ENCODE peak calls at places on chromosomes 13 and 19, in four cellular contexts. P, D, A and B are unnamed samples.

GRCh38 chr13:20938302-20938701 is 35.8 kb upstream of the XPO4 start:
- DNase-seq in P (no peak), A (no peak), D (peak), B (peak)

GRCh38 chr13:23618341-23618740 is 48.1 kb downstream of the TNFRSF19 start:
- DNase-seq in P (peak), A (no peak), D (peak), B (no peak)

GRCh38 chr19:52590728-52591127 is 20.6 kb downstream of the ZNF701 start:
- DNase-seq in P (no peak), D (peak), A (no peak), B (no peak)

GRCh38 chr19:13241321-13242104 is 91.3 kb downstream of the IER2 start:
- DNase-seq in P (no peak), D (no peak), A (no peak), B (peak)

GRCh38 chr19:31699421-31699820 is 350.2 kb upstream of the TSHZ3 start:
- DNase-seq in D (no peak), P (no peak), A (no peak), B (no peak)

GRCh38 chr13:77425705-77426104 is 98.8 kb upstream of the MYCBP2 start:
- DNase-seq in P (no peak), D (peak), A (no peak), B (no peak)

GRCh38 chr13:74250738-74251190 is 116.6 kb upstream of the KLF12 start:
- DNase-seq in A (no peak), D (no peak), P (peak), B (no peak)

GRCh38 chr13:108272333-108272732 is 2.8 kb downstream of the TNFSF13B start:
- DNase-seq in D (no peak), P (peak), A (no peak), B (no peak)

GRCh38 chr13:96089749-96090239 is at the start of gene HS6ST3:
- DNase-seq in P (no peak), A (peak), D (peak), B (peak)

DNA sequence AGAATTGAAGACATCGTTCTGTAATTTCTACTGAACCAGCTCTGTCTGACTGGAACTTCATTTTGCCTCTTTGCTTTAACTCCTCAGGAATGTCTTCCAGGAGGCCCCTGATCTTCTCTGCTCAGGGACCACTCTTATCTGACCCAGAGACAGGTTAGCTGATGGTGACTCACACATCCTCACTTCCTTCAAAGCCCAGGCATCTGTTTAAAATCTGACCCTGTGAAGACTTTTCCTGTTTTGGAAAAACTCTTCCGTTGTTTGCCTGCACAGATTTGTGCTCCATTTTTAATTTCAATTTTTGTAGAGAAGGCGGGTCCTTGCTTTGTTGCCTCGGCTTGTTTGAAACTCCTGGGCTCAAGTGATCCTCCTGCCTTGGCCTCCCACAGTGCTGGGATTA is 1.6 kb downstream of the ARL11 start:
- DNase-seq in P (peak), D (peak), A (no peak), B (no peak)
- H2BK15ac ChIP-seq in P (no peak), D (no peak), A (no peak), B (no peak)

DNA sequence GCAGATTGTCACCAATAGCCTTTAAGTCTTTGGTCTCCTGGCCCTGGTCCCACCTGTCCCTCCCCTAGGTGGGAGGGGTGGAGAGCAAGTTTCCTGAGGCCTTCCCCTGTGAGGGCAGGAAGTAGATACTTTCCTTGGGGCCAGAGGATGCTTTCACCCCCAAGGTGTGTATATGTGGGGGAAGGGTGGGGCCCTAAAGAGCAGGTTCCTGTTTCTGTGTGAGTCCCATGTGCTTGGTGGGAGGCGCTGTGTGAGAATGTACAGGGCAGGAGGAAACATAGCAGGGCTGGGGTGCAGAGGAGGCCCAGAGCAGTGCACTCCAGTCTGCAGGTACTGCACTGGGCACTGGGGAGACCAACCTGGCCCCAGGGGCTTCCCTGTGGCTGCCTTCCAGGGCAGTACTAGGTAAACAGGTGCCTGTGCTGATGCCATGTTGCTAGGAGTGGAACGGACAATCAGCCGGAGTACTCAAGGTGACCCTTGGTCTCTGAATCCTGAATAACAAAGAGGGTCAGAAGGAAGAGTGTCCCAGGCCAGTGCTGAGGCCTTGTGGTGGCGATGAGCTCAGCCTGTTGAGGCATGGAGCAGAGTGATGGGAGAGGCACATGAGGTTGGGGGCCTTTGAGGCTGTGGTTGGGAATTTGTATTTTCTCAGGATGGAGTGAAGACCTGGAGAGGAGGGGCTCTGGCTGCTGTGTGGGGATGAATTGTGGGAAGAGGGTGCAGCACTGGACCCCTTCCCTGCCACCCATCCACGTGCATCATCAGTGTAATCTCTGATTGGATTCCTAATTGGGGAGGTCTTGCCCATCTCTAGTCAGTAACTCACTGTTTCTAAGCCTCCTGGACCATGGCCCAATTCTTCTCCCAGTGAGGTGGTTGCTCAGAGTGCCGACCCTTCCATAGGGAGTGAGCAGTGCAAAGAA is 5.1 kb downstream of the EGLN2 start:
- DNase-seq in A (no peak), P (no peak), D (peak), B (peak)
- H3K9ac ChIP-seq in A (no peak), P (no peak), D (no peak), B (no peak)

GRCh38 chr13:99749627-99750026 is 221.9 kb downstream of the ZIC5 start:
- DNase-seq in D (peak), P (no peak), A (no peak), B (no peak)
- H3K56ac ChIP-seq in D (no peak), P (no peak), A (no peak), B (no peak)

GRCh38 chr13:27954406-27954851 is 14.7 kb downstream of the CDX2 start:
- DNase-seq in P (no peak), A (no peak), D (peak), B (peak)

GRCh38 chr13:27956576-27957300 is 12.4 kb downstream of the CDX2 start:
- DNase-seq in P (no peak), D (no peak), A (no peak), B (no peak)

GRCh38 chr13:27955192-27955591 is 13.9 kb downstream of the CDX2 start:
- DNase-seq in P (no peak), A (no peak), D (no peak), B (no peak)

GRCh38 chr13:27952931-27953670 is 16.0 kb downstream of the CDX2 start:
- DNase-seq in P (no peak), A (no peak), D (no peak), B (no peak)

DNA sequence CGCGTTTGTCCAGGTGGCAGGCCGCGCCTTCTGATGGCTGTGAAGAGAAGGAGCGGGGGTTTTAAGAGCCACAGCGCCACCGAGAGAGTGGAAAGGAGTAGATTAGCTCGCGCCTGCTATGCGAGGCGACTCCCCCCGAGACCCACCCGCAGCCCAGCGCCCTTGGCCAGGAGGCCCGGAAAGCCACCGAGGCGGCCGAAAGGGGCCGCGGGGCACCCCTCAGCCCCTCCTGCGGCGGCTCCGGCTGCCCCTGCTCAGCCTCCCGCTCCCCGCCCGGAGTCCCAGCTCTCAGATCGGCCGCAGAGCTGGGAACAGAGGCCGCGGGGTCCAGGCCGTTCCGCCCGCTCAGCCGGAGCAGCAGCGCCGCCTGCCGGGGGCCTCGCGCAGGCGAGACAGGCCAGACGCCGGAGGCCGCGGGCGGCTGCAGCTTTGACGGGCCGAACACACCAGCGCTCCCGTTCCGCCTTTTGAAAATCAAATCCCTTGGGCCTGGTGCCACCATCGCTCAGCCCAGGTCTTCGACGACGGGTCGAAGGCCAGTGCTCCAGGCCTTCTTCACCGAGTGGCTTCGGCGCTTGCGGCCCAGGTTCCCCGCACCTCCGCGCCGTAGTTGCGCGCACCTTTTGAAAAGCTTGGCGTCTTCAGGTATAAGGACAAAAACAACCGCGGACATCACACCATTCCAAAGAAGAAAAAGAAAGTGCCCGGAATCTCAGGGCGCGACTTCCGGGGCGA is 15.3 kb downstream of the CDX2 start:
- DNase-seq in P (peak), D (peak), A (no peak), B (peak)
- H2BK15ac ChIP-seq in P (no peak), D (no peak), A (no peak), B (no peak)

GRCh38 chr13:111275995-111276618 is 44.3 kb upstream of the TEX29 start:
- DNase-seq in D (no peak), P (no peak), A (no peak), B (no peak)
- H3K9ac ChIP-seq in D (no peak), P (no peak), A (no peak), B (no peak)